ENCODE peak calls at places on chromosome 15, in five cellular contexts. A is stimulated activated CD4-positive, alpha-beta T cell treated with anti-CD3 and anti-CD28 coated beads, Interleukin-4, amount 100 ng/mL, for 48 hours; N is CD4-positive, alpha-beta T cell; F is activated T-helper 9 cell treated with anti-CD3 and anti-CD28 coated beads, Interleukin-2, amount 50 U/mL, for 16 hours; B is HFFc6. G is an unnamed sample.
A peak's percentile ranks its signal among the peaks of the same experiment; 100 is the strongest.

GRCh38 chr15:34318277-34319079 is 19.1 kb downstream of the SLC12A6 start:
- DNase-seq in A (no peak), N (peak; percentile 12), F (no peak), B (peak; percentile 18), G (peak; percentile 68)

GRCh38 chr15:89406756-89407650 is 72.4 kb upstream of the POLG start:
- DNase-seq in A (no peak), N (no peak), F (no peak), B (no peak), G (no peak)

GRCh38 chr15:74010929-74011540 is 16.5 kb downstream of the PML start:
- DNase-seq in A (no peak), N (no peak), F (no peak), B (no peak), G (peak; percentile 59)

GRCh38 chr15:36912311-36912712 is 188.0 kb downstream of the MEIS2 start:
- DNase-seq in A (no peak), N (no peak), F (no peak), B (no peak), G (peak; percentile 57)

GRCh38 chr15:74497584-74497983 is 36.6 kb upstream of the UBL7 start:
- DNase-seq in A (no peak), N (no peak), F (no peak), B (no peak), G (no peak)

GRCh38 chr15:65032823-65033537 is 3.5 kb upstream of the MTFMT start:
- DNase-seq in A (peak; percentile 19), N (peak; percentile 31), F (peak; percentile 13), B (no peak), G (peak; percentile 54)

GRCh38 chr15:65184944-65185717 is at the start of gene CLPX:
- DNase-seq in A (peak; percentile 86), N (peak; percentile 94), F (peak; percentile 85), B (peak; percentile 77), G (peak; percentile 90)

GRCh38 chr15:80620931-80621330 is 74.2 kb upstream of the ABHD17C start:
- DNase-seq in A (no peak), N (no peak), F (no peak), B (no peak), G (no peak)

GRCh38 chr15:59333401-59334062 is 39.1 kb downstream of the MYO1E start:
- DNase-seq in A (no peak), N (no peak), F (no peak), B (no peak), G (no peak)

GRCh38 chr15:58306591-58307312 is 125.0 kb upstream of the LIPC start:
- DNase-seq in A (no peak), N (no peak), F (no peak), B (no peak), G (peak; percentile 20)

GRCh38 chr15:54227569-54227968 is 249.3 kb downstream of the UNC13C start:
- DNase-seq in A (no peak), N (no peak), F (no peak), B (no peak), G (no peak)

GRCh38 chr15:92882697-92883642 is 17.2 kb upstream of the CHD2 start:
- DNase-seq in A (no peak), N (peak; percentile 44), F (peak; percentile 19), B (no peak), G (no peak)

GRCh38 chr15:80816049-80816653 is 37.0 kb downstream of the CEMIP start:
- DNase-seq in A (no peak), N (no peak), F (no peak), B (no peak), G (no peak)

GRCh38 chr15:86267892-86268291 is 188.2 kb downstream of the AGBL1 start:
- DNase-seq in A (no peak), N (no peak), F (no peak), B (no peak), G (no peak)

GRCh38 chr15:37810381-37810780 is 124.1 kb upstream of the TMCO5A start:
- DNase-seq in A (no peak), N (no peak), F (no peak), B (no peak), G (no peak)

GRCh38 chr15:66288796-66289195 is 4.6 kb upstream of the DIS3L start:
- DNase-seq in A (no peak), N (no peak), F (no peak), B (no peak), G (no peak)

GRCh38 chr15:81859737-81860516 is 185.9 kb downstream of the MEX3B start:
- DNase-seq in A (no peak), N (no peak), F (no peak), B (no peak), G (no peak)

GRCh38 chr15:29736012-29736744 is 86.1 kb downstream of the TJP1 start:
- DNase-seq in A (no peak), N (no peak), F (no peak), B (no peak), G (no peak)

GRCh38 chr15:38518084-38518483 is 46.5 kb downstream of the RASGRP1 start:
- DNase-seq in A (no peak), N (no peak), F (no peak), B (no peak), G (no peak)

GRCh38 chr15:58523634-58524033 is 91.8 kb downstream of the LIPC start:
- DNase-seq in A (no peak), N (no peak), F (no peak), B (no peak), G (no peak)

GRCh38 chr15:44128443-44128842 is 66.6 kb downstream of the FRMD5 start:
- DNase-seq in A (no peak), N (no peak), F (no peak), B (no peak), G (no peak)

GRCh38 chr15:74170845-74171578 is 2.5 kb upstream of the ISLR start:
- DNase-seq in A (no peak), N (no peak), F (no peak), B (no peak), G (no peak)

GRCh38 chr15:63599401-63600000 is 2.3 kb downstream of the FBXL22 start:
- DNase-seq in A (no peak), N (peak; percentile 46), F (peak; percentile 11), B (no peak), G (no peak)

GRCh38 chr15:27951191-27951890 is 147.8 kb downstream of the OCA2 start:
- DNase-seq in A (no peak), N (no peak), F (no peak), B (no peak), G (no peak)

GRCh38 chr15:64810499-64811326 is 14.7 kb downstream of the PIF1 start:
- DNase-seq in A (no peak), N (no peak), F (no peak), B (no peak), G (no peak)

GRCh38 chr15:85276921-85277320 is 103.5 kb upstream of the AKAP13 start:
- DNase-seq in A (no peak), N (no peak), F (no peak), B (no peak), G (peak; percentile 35)

GRCh38 chr15:89621547-89621946 is 33.7 kb downstream of the KIF7 start:
- DNase-seq in A (no peak), N (no peak), F (no peak), B (no peak), G (no peak)

GRCh38 chr15:39925112-39925830 is 5.2 kb upstream of the GPR176 start:
- DNase-seq in A (no peak), N (no peak), F (no peak), B (no peak), G (peak; percentile 69)

GRCh38 chr15:84847382-84847781 is 30.2 kb downstream of the ALPK3 start:
- DNase-seq in A (no peak), N (no peak), F (no peak), B (no peak), G (no peak)

GRCh38 chr15:27956285-27956684 is 142.8 kb downstream of the OCA2 start:
- DNase-seq in A (no peak), N (no peak), F (no peak), B (no peak), G (peak; percentile 2)

GRCh38 chr15:100314809-100315400 is 26.9 kb downstream of the ADAMTS17 start:
- DNase-seq in A (no peak), N (no peak), F (no peak), B (no peak), G (no peak)

GRCh38 chr15:66765478-66766281 is 63.6 kb downstream of the SMAD6 start:
- DNase-seq in A (no peak), N (no peak), F (no peak), B (peak; percentile 68), G (no peak)

GRCh38 chr15:88897456-88898194 is 2.3 kb upstream of the HAPLN3 start:
- DNase-seq in A (peak; percentile 78), N (peak; percentile 83), F (peak; percentile 62), B (peak; percentile 77), G (peak; percentile 92)

GRCh38 chr15:64144565-64145281 is 6.8 kb upstream of the SNX22 start:
- DNase-seq in A (no peak), N (no peak), F (no peak), B (no peak), G (no peak)

GRCh38 chr15:99712415-99712814 is 20.8 kb downstream of the LYSMD4 start:
- DNase-seq in A (no peak), N (no peak), F (no peak), B (no peak), G (no peak)

GRCh38 chr15:39479916-39480315 is 101.0 kb upstream of the THBS1 start:
- DNase-seq in A (no peak), N (no peak), F (no peak), B (no peak), G (no peak)

G was measured in iris pigment epithelial cell.